ENCODE peak calls at places on chromosomes 2 and 18, in eight cellular contexts. L is fibroblast of lung; V is H7; O is CD4-positive, alpha-beta T cell; U is GM23338; T is body of pancreas; R is lung; Q is foreskin keratinocyte. D is an unnamed sample.

GRCh38 chr18:48819276-48819675 is 131.5 kb downstream of the SMAD7 start:
- DNase-seq in R (no peak), V (no peak), L (no peak), U (no peak), Q (no peak), O (no peak), T (peak; percentile 4), D (no peak)

GRCh38 chr18:70384181-70384790 is 95.4 kb downstream of the SOCS6 start:
- DNase-seq in Q (peak; percentile 96), O (no peak), L (peak; percentile 80), T (no peak), V (peak; percentile 22), R (no peak), U (no peak), D (peak; percentile 83)

GRCh38 chr18:10015941-10016819 is 102.4 kb downstream of the VAPA start:
- DNase-seq in U (peak; percentile 21), Q (peak; percentile 83), L (peak; percentile 90), R (no peak), T (no peak), V (peak; percentile 56), O (no peak), D (peak; percentile 87)

GRCh38 chr2:173929441-173929840 is 35.7 kb downstream of the SP3 start:
- DNase-seq in V (no peak), T (no peak), R (no peak), L (no peak), U (no peak), O (no peak), Q (no peak), D (no peak)

GRCh38 chr18:49460958-49461601 is 635 bp upstream of the DYM start:
- DNase-seq in R (no peak), V (no peak), U (peak; percentile 24), O (no peak), Q (peak; percentile 41), T (no peak), L (no peak), D (peak; percentile 43)

GRCh38 chr2:230449901-230450467 is 34.0 kb downstream of the SP100 start:
- DNase-seq in V (no peak), O (no peak), L (no peak), Q (no peak), T (no peak), U (no peak), R (no peak), D (no peak)

GRCh38 chr2:158686166-158686792 is 108.8 kb upstream of the DAPL1 start:
- DNase-seq in L (peak; percentile 19), O (no peak), R (no peak), T (no peak), Q (no peak), V (no peak), U (no peak), D (no peak)

GRCh38 chr2:110770696-110771425 is 38.5 kb downstream of the ACOXL start:
- DNase-seq in O (no peak), L (peak; percentile 63), Q (peak; percentile 52), V (no peak), T (no peak), U (no peak), R (no peak), D (peak; percentile 12)

GRCh38 chr2:140526575-140526974 is 1604.2 kb downstream of the LRP1B start:
- DNase-seq in R (no peak), V (no peak), U (peak; percentile 3), L (no peak), T (no peak), O (no peak), Q (peak; percentile 79), D (peak; percentile 40)

GRCh38 chr2:810397-810796 is 133.2 kb upstream of the TMEM18 start:
- DNase-seq in V (no peak), O (no peak), T (no peak), L (no peak), U (no peak), Q (no peak), R (peak; percentile 5), D (no peak)

DNA sequence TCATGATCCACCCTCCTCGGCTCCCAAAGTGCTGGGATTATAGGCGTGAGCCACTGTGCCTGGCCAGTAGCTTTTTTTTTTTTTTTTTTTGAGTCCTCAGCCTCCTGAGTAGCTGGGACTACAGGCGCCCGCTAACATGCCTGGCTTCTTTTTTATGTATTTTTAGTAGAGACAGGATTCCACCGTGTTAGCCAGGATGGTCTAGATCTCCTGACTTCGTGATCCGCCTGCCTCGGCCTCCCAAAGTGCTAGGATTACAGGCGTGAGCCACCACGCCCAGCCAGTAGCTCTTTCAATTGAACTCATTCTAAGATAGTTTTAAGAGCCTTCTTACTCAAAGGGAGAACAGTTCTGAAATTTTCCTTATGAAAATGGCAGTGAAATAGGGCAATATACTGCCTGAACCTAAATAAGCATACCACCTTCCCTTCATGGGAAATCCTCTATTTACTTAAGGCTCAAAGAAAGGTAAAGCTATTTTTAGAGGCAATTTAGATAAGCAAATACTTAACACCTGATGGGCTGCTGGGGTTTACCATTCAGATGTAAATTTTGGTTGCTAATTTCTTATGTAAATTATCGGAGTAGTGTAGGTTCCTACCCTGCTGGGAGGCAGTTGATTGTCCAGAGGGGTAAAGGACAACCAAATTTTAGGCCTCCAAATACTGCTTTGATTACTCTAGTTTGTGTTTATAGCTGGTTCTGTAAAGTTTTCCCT is 144.7 kb downstream of the GREB1L start:
- DNase-seq in V (peak; percentile 77), U (peak; percentile 97), O (no peak), L (no peak), T (no peak), R (no peak), Q (no peak), D (no peak)
- H3K27me3 ChIP-seq in V (peaks cover 84% of the 10 kb centered on the region), U (peaks cover 97% of the 10 kb centered on the region), O (no peaks in the 10 kb centered on the region), L (no peaks in the 10 kb centered on the region), T (no peaks in the 10 kb centered on the region), R (no peaks in the 10 kb centered on the region), Q (no peaks in the 10 kb centered on the region), D (no peaks in the 10 kb centered on the region)

DNA sequence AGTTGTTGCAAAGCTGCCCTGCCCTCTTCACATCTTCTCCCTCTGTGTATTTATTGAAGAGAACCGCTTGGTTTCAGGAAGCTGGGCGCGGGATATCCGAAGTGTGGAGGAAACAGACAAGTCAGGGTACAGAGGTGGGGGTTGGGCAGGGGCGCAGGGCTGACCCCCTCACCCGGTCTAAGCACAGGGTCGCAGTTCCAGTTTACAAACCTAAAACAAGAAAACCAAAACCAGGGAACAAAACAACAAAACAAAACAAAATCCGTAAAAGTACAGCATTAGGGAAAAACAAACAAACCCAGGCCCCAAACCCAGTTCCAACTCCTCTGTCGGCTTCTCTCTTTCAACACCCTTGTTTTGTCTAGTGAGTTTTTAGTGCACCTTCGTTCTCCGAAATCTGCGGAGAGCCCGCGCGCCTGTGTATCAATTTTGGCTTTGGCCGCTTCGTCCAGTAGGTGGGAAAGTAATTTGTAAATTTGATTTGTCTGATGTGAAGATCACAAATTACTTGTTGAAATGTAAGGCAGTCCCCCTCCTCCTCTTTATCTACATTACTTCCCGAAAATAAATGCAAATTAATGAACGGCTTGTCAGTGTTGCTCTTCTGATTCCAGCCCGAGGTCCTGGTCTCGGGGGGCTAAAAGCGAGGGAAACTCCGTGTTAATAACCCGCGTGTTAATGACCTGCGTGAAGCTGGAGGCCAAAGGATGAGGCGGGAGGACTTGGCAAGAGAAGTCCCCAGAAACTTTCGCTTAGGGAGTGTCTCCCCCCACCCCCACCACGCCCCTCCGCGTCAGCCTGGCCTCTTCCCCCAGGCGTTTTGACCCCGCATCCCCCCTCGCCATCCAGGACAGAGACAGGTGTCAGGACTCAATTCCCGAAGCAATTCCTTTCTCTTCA is 6.9 kb downstream of the OTX1 start:
- DNase-seq in V (peak; percentile 72), U (peak; percentile 37), Q (no peak), O (no peak), L (no peak), R (no peak), T (no peak), D (no peak)
- H3K27me3 ChIP-seq in V (peaks cover 100% of the 10 kb centered on the region), U (peaks cover 100% of the 10 kb centered on the region), Q (peaks cover 6% of the 10 kb centered on the region), O (peaks cover 92% of the 10 kb centered on the region), L (peaks cover 88% of the 10 kb centered on the region), R (peaks cover 19% of the 10 kb centered on the region), T (peaks cover 59% of the 10 kb centered on the region), D (peaks cover 94% of the 10 kb centered on the region)

GRCh38 chr2:218086493-218086892 is 17.4 kb downstream of the RUFY4 start:
- DNase-seq in V (no peak), Q (no peak), R (no peak), O (no peak), L (no peak), T (no peak), U (no peak), D (no peak)
- H3K27me3 ChIP-seq in V (no peaks in the 10 kb centered on the region), Q (peaks cover 12% of the 10 kb centered on the region), R (no peaks in the 10 kb centered on the region), O (no peaks in the 10 kb centered on the region), L (peaks cover 3% of the 10 kb centered on the region), T (no peaks in the 10 kb centered on the region), U (no peaks in the 10 kb centered on the region), D (no peaks in the 10 kb centered on the region)

GRCh38 chr2:176174382-176174834 is 14.1 kb upstream of the HOXD1 start:
- DNase-seq in R (no peak), U (no peak), Q (no peak), O (no peak), T (no peak), V (peak; percentile 54), L (no peak), D (no peak)
- H3K27me3 ChIP-seq in R (peaks cover 30% of the 10 kb centered on the region), U (peaks cover 100% of the 10 kb centered on the region), Q (peaks cover 99% of the 10 kb centered on the region), O (peaks cover 100% of the 10 kb centered on the region), T (peaks cover 49% of the 10 kb centered on the region), V (peaks cover 100% of the 10 kb centered on the region), L (peaks cover 61% of the 10 kb centered on the region), D (peaks cover 89% of the 10 kb centered on the region)

GRCh38 chr2:31578316-31578715 is 2.4 kb downstream of the SRD5A2 start:
- DNase-seq in O (no peak), R (no peak), Q (no peak), U (no peak), T (no peak), V (no peak), L (no peak), D (no peak)

GRCh38 chr2:31581124-31581795 is 522 bp upstream of the SRD5A2 start:
- DNase-seq in T (no peak), R (no peak), V (no peak), U (peak; percentile 8), L (no peak), Q (no peak), O (no peak), D (no peak)

GRCh38 chr2:31577143-31577542 is 3.6 kb downstream of the SRD5A2 start:
- DNase-seq in T (no peak), Q (no peak), O (no peak), L (no peak), R (no peak), V (no peak), U (no peak), D (no peak)

GRCh38 chr2:31579996-31580320 is 780 bp downstream of the SRD5A2 start:
- DNase-seq in O (no peak), V (no peak), R (no peak), Q (no peak), L (no peak), T (no peak), U (no peak), D (no peak)

GRCh38 chr2:31580321-31581117 is at the start of gene SRD5A2:
- DNase-seq in L (no peak), V (peak; percentile 78), Q (no peak), U (peak; percentile 74), R (no peak), O (no peak), T (no peak), D (no peak)
- H3K27me3 ChIP-seq in L (peaks cover 9% of the 10 kb centered on the region), V (peaks cover 44% of the 10 kb centered on the region), Q (peaks cover 77% of the 10 kb centered on the region), U (peaks cover 62% of the 10 kb centered on the region), R (peaks cover 4% of the 10 kb centered on the region), O (peaks cover 41% of the 10 kb centered on the region), T (no peaks in the 10 kb centered on the region), D (peaks cover 31% of the 10 kb centered on the region)

D was measured in brain microvascular endothelial cell.